ENCODE peak calls at places on chromosomes 5 and 9, in four cellular contexts. Q is effector memory CD4-positive, alpha-beta T cell; W is HCT116; X is Karpas-422. G is an unnamed sample.
A peak's percentile ranks its signal among the peaks of the same experiment; 100 is the strongest.

GRCh38 chr5:141465351-141465750 is 10.4 kb upstream of the PCDHGC3 start:
- DNase-seq in X (no peak), W (no peak), Q (no peak), G (no peak)

GRCh38 chr5:77301447-77301878 is 91.0 kb downstream of the PDE8B start:
- DNase-seq in W (no peak), X (no peak), Q (no peak), G (no peak)

GRCh38 chr5:96120120-96120519 is 158.5 kb upstream of the ELL2 start:
- DNase-seq in W (no peak), X (no peak), Q (no peak), G (no peak)

GRCh38 chr9:101458955-101459631 is 23.5 kb upstream of the ALDOB start:
- DNase-seq in X (peak; percentile 83), W (peak; percentile 79), Q (no peak), G (no peak)

GRCh38 chr9:79492092-79492995 is 79.4 kb upstream of the TLE4 start:
- DNase-seq in W (no peak), Q (no peak), X (no peak), G (no peak)

GRCh38 chr9:34884732-34885131 is 73.4 kb upstream of the PHF24 start:
- DNase-seq in X (no peak), W (no peak), Q (no peak), G (no peak)

GRCh38 chr5:148984333-148984732 is 78.5 kb downstream of the SH3TC2 start:
- DNase-seq in X (no peak), W (peak; percentile 77), Q (no peak), G (no peak)

GRCh38 chr5:57094753-57095683 is 78.8 kb upstream of the GPBP1 start:
- DNase-seq in W (no peak), Q (no peak), X (peak; percentile 84), G (no peak)

GRCh38 chr9:129979346-129979745 is 63.6 kb downstream of the FNBP1 start:
- DNase-seq in X (no peak), Q (no peak), W (no peak), G (no peak)

GRCh38 chr9:37105169-37105750 is 15.1 kb upstream of the ZCCHC7 start:
- DNase-seq in X (no peak), W (no peak), Q (no peak), G (no peak)

GRCh38 chr5:120372899-120373298 is 91.2 kb upstream of the PRR16 start:
- DNase-seq in W (no peak), Q (no peak), X (no peak), G (no peak)

GRCh38 chr5:41195228-41195627 is 18.1 kb downstream of the C6 start:
- DNase-seq in W (no peak), Q (no peak), X (no peak), G (no peak)

GRCh38 chr5:146706321-146706972 is 172.1 kb downstream of the PPP2R2B start:
- DNase-seq in X (no peak), Q (no peak), W (no peak), G (no peak)

GRCh38 chr9:1083325-1083913 is 33.3 kb downstream of the DMRT2 start:
- DNase-seq in X (no peak), W (no peak), Q (no peak), G (peak; percentile 53)

GRCh38 chr5:35031276-35031675 is 16.5 kb downstream of the AGXT2 start:
- DNase-seq in X (no peak), Q (no peak), W (no peak), G (no peak)

GRCh38 chr5:116629168-116629567 is 54.5 kb upstream of the SEMA6A start:
- DNase-seq in X (no peak), Q (no peak), W (no peak), G (no peak)

GRCh38 chr5:172282277-172283019 is 1.1 kb downstream of the UBTD2 start:
- DNase-seq in W (no peak), Q (no peak), X (no peak), G (no peak)

GRCh38 chr5:5198111-5198510 is 58.0 kb downstream of the ADAMTS16 start:
- DNase-seq in W (no peak), X (no peak), Q (no peak), G (no peak)

GRCh38 chr5:78512440-78512839 is 136.1 kb downstream of the LHFPL2 start:
- DNase-seq in W (no peak), X (peak; percentile 76), Q (no peak), G (no peak)

GRCh38 chr5:137728048-137728447 is 7.8 kb downstream of the KLHL3 start:
- DNase-seq in X (no peak), W (no peak), Q (no peak), G (no peak)

GRCh38 chr5:4480528-4481404 is 659.4 kb upstream of the ADAMTS16 start:
- DNase-seq in Q (no peak), X (no peak), W (no peak), G (no peak)

GRCh38 chr9:77647267-77647658 is 859 bp downstream of the GNA14 start:
- DNase-seq in W (no peak), Q (no peak), X (no peak), G (no peak)

GRCh38 chr5:86442036-86442435 is 175.7 kb upstream of the COX7C start:
- DNase-seq in W (no peak), X (no peak), Q (no peak), G (no peak)

GRCh38 chr9:116471093-116471906 is 215.8 kb upstream of the TRIM32 start:
- DNase-seq in Q (no peak), W (no peak), X (no peak), G (peak; percentile 1)

GRCh38 chr5:151255621-151256286 is 2.8 kb downstream of the GM2A start:
- DNase-seq in X (peak; percentile 91), W (no peak), Q (no peak), G (no peak)

GRCh38 chr5:115179068-115179958 is 9.6 kb upstream of the TRIM36 start:
- DNase-seq in X (no peak), Q (no peak), W (no peak), G (no peak)

GRCh38 chr5:153905214-153905613 is 133.5 kb downstream of the FAM114A2 start:
- DNase-seq in Q (no peak), W (no peak), X (no peak), G (no peak)

GRCh38 chr5:167565555-167565954 is 725.9 kb upstream of the WWC1 start:
- DNase-seq in Q (no peak), W (no peak), X (peak; percentile 52), G (no peak)

GRCh38 chr5:141175933-141176332 is 1.7 kb upstream of the PCDHB8 start:
- DNase-seq in W (no peak), X (no peak), Q (no peak), G (no peak)

GRCh38 chr9:127785933-127786772 is at the start of gene CDK9:
- DNase-seq in W (peak; percentile 73), Q (peak; percentile 88), X (peak; percentile 97), G (peak; percentile 80)

GRCh38 chr5:174327317-174327864 is 281.9 kb downstream of the NSG2 start:
- DNase-seq in W (peak; percentile 75), Q (peak; percentile 9), X (peak; percentile 92), G (peak; percentile 4)

GRCh38 chr9:111481885-111482636 is 2.1 kb downstream of the ECPAS start:
- DNase-seq in W (no peak), X (no peak), Q (no peak), G (no peak)

GRCh38 chr5:111930905-111931461 is 174.0 kb upstream of the NREP start:
- DNase-seq in X (no peak), W (no peak), Q (no peak), G (no peak)

GRCh38 chr5:90792725-90793124 is 234.1 kb downstream of the ADGRV1 start:
- DNase-seq in Q (no peak), X (no peak), W (no peak), G (no peak)

GRCh38 chr9:78871452-78872331 is 574.8 kb downstream of the PSAT1 start:
- DNase-seq in Q (no peak), X (no peak), W (peak; percentile 22), G (no peak)

GRCh38 chr5:152505442-152506042 is 100.5 kb upstream of the NMUR2 start:
- DNase-seq in Q (peak; percentile 10), X (peak; percentile 84), W (peak; percentile 33), G (no peak)

GRCh38 chr9:70260606-70261005 is 1.8 kb downstream of the SMC5 start:
- DNase-seq in X (peak; percentile 36), Q (no peak), W (no peak), G (no peak)
- H3K27ac ChIP-seq in X (no peak overlapping the region), Q (no peak overlapping the region), W (no peak overlapping the region), G (no peak overlapping the region)

DNA sequence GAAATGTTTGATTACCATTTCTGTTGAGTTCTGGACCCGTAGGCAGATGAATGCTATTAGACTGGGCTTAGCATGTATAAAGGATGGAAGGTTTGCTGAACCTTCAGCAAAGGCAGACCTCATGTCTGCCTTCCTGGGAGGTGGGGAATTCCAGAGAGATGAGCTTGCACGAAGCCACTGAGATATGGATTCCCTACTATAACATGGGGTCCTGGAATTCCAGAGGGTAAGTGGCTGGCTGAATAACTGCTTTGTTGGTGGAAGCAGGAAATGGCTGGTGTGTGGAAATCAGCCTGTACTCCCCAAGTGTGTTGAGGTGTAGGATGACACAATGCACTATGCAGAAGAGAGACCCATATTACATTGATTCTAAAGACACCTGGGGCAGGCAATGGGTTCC is 526.4 kb downstream of the CTNND2 start:
- DNase-seq in W (no peak), Q (no peak), X (no peak), G (no peak)
- H3K27ac ChIP-seq in W (no peak overlapping the region), Q (no peak overlapping the region), X (no peak overlapping the region), G (no peak overlapping the region)

DNA sequence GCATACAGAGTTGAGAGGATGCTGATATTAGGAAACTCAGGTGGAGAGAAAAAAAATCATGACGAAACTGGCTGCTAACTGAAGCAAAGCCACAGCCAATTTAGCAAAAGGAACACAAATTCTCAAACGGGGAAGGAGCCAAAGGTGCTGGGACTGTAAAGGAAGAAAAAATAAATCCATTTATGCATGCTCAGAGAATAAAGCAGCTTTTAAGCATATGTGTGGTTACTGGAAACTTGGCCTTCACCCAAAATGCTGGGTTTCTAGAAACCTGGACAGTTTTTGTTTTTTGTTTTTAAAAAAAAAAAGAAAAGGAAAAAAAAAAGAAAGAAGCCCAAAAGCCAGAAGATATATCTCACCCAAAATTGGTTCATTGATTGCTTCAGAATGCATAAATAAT is 8.1 kb downstream of the WHRN start:
- DNase-seq in X (no peak), Q (no peak), W (no peak), G (no peak)
- H3K27ac ChIP-seq in X (no peak overlapping the region), Q (no peak overlapping the region), W (no peak overlapping the region), G (no peak overlapping the region)

GRCh38 chr9:113526231-113526746 is 62.8 kb downstream of the RGS3 start:
- DNase-seq in Q (no peak), X (no peak), W (no peak), G (no peak)
- H3K27ac ChIP-seq in Q (no peak overlapping the region), X (no peak overlapping the region), W (no peak overlapping the region), G (peak overlapping the region; percentile 10)